ENCODE peak calls at places on chromosomes 6 and 20, in ten cellular contexts. L, B, V, S, M, H, F, G, C and O are unnamed samples.

GRCh38 chr20:35515949-35516645 is 13.4 kb downstream of the C20orf173 start:
- DNase-seq in L (no peak), B (no peak), V (no peak), S (no peak), M (no peak), H (no peak), F (no peak), G (no peak), C (no peak), O (no peak)

GRCh38 chr6:125906158-125906998 is 50.2 kb upstream of the HINT3 start:
- DNase-seq in L (no peak), B (no peak), V (peak; percentile 72), S (peak; percentile 34), M (peak; percentile 64), H (peak; percentile 46), F (no peak), G (no peak), C (no peak), O (no peak)

GRCh38 chr6:33276864-33277662 is at the start of gene B3GALT4:
- DNase-seq in L (peak; percentile 80), B (no peak), V (peak; percentile 96), S (peak; percentile 60), M (peak; percentile 93), H (peak; percentile 83), F (peak; percentile 48), G (no peak), C (peak; percentile 33), O (peak; percentile 90)

GRCh38 chr20:59746155-59746554 is 141.8 kb downstream of the PHACTR3 start:
- DNase-seq in L (no peak), B (no peak), V (no peak), S (no peak), M (no peak), H (no peak), F (no peak), G (no peak), C (no peak), O (no peak)

GRCh38 chr6:63554782-63555181 is 17.5 kb upstream of the LOC128125822 start:
- DNase-seq in L (no peak), B (no peak), V (no peak), S (no peak), M (no peak), H (no peak), F (no peak), G (no peak), C (no peak), O (no peak)

GRCh38 chr20:52943185-52943841 is 28.8 kb upstream of the TSHZ2 start:
- DNase-seq in L (no peak), B (no peak), V (no peak), S (no peak), M (no peak), H (no peak), F (no peak), G (no peak), C (no peak), O (no peak)

GRCh38 chr20:63417213-63418120 is 55.0 kb downstream of the KCNQ2 start:
- DNase-seq in L (no peak), B (no peak), V (no peak), S (no peak), M (no peak), H (no peak), F (no peak), G (no peak), C (no peak), O (no peak)

GRCh38 chr6:105326838-105327745 is 75.8 kb downstream of the PREP start:
- DNase-seq in L (peak; percentile 22), B (no peak), V (no peak), S (no peak), M (no peak), H (no peak), F (no peak), G (no peak), C (no peak), O (no peak)

GRCh38 chr6:168155821-168156741 is 77.1 kb upstream of the FRMD1 start:
- DNase-seq in L (no peak), B (no peak), V (peak; percentile 19), S (no peak), M (no peak), H (no peak), F (no peak), G (no peak), C (no peak), O (no peak)

GRCh38 chr6:33080127-33081089 is 4.6 kb downstream of the HLA-DPB1 start:
- DNase-seq in L (peak; percentile 60), B (peak; percentile 58), V (peak; percentile 93), S (no peak), M (peak; percentile 55), H (no peak), F (peak; percentile 31), G (peak; percentile 70), C (peak; percentile 35), O (no peak)

GRCh38 chr6:42140051-42140450 is 2.4 kb downstream of the C6orf132 start:
- DNase-seq in L (peak; percentile 21), B (no peak), V (no peak), S (no peak), M (peak; percentile 86), H (no peak), F (no peak), G (no peak), C (no peak), O (no peak)

GRCh38 chr6:160174681-160175080 is 53.1 kb downstream of the SLC22A1 start:
- DNase-seq in L (no peak), B (no peak), V (no peak), S (no peak), M (no peak), H (no peak), F (no peak), G (no peak), C (no peak), O (no peak)

DNA sequence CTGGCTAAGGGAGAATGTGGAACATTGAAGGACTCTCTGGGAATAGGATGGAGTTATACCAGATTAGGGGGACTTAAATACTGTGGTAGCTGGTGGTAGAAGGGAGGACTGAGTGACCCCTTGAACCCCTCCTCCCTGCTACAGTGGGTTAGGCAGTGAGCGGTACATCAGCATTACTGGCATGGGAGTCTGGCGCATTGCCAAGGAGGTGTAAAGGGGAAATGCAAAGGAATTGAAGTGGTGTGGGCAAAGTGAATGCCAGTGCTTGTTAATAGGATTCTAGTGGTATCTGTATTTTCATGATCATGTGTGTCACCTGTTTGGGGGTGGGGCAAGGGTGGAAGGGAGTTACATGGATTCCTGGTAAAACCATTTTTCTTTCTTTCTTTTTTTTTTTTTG is 60.1 kb downstream of the GFRA4 start:
- DNase-seq in L (no peak), B (no peak), V (no peak), S (no peak), M (no peak), H (no peak), F (no peak), G (no peak), C (no peak), O (no peak)
- H3K4me1 ChIP-seq in L (no peaks in the 10 kb centered on the region), B (no peaks in the 10 kb centered on the region), V (no peaks in the 10 kb centered on the region), S (no peaks in the 10 kb centered on the region), M (no peaks in the 10 kb centered on the region), H (no peaks in the 10 kb centered on the region), F (no peaks in the 10 kb centered on the region), G (no peaks in the 10 kb centered on the region), C (no peaks in the 10 kb centered on the region), O (no peaks in the 10 kb centered on the region)

GRCh38 chr20:48928832-48929725 is 7.6 kb downstream of the ARFGEF2 start:
- DNase-seq in L (no peak), B (no peak), V (no peak), S (no peak), M (no peak), H (no peak), F (no peak), G (no peak), C (no peak), O (no peak)

GRCh38 chr20:48926267-48926666 is 4.8 kb downstream of the ARFGEF2 start:
- DNase-seq in L (no peak), B (no peak), V (no peak), S (no peak), M (no peak), H (no peak), F (no peak), G (no peak), C (no peak), O (no peak)

GRCh38 chr20:48930035-48930434 is 8.5 kb downstream of the ARFGEF2 start:
- DNase-seq in L (no peak), B (no peak), V (no peak), S (no peak), M (no peak), H (no peak), F (no peak), G (no peak), C (no peak), O (no peak)

GRCh38 chr20:48924711-48925109 is 3.2 kb downstream of the ARFGEF2 start:
- DNase-seq in L (no peak), B (no peak), V (no peak), S (no peak), M (no peak), H (no peak), F (no peak), G (no peak), C (no peak), O (no peak)

DNA sequence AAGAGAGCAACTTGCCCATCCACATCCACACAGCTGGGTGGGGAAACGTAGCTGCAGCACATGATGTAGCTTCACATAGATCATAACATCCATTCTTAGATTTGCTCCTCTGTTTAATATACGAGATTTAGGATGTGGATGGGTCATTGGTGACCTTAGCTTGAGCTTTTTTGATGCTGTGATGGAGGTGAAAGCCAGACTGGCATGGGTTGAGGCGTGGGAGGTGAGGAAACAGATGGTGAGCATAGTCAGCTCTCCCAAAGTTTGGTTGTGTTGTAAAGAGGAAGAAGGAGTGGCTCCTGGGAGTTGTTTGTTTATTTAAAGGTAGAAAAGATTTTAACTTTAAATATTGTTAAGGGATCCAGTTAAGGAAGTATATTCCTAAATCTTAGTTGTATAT is 5.3 kb downstream of the ARFGEF2 start:
- DNase-seq in L (no peak), B (no peak), V (no peak), S (no peak), M (no peak), H (no peak), F (no peak), G (no peak), C (no peak), O (no peak)
- H3K4me1 ChIP-seq in L (peaks cover 55% of the 10 kb centered on the region), B (peaks cover 63% of the 10 kb centered on the region), V (peaks cover 2% of the 10 kb centered on the region), S (peaks cover 20% of the 10 kb centered on the region), M (peaks cover 95% of the 10 kb centered on the region), H (peaks cover 44% of the 10 kb centered on the region), F (peaks cover 46% of the 10 kb centered on the region), G (no peaks in the 10 kb centered on the region), C (peaks cover 37% of the 10 kb centered on the region), O (peaks cover 66% of the 10 kb centered on the region)

GRCh38 chr6:52887912-52888535 is 21.5 kb downstream of the GSTA3 start:
- DNase-seq in L (no peak), B (no peak), V (no peak), S (no peak), M (no peak), H (no peak), F (no peak), G (no peak), C (no peak), O (no peak)
- H3K4me1 ChIP-seq in L (no peaks in the 10 kb centered on the region), B (no peaks in the 10 kb centered on the region), V (no peaks in the 10 kb centered on the region), S (no peaks in the 10 kb centered on the region), M (no peaks in the 10 kb centered on the region), H (no peaks in the 10 kb centered on the region), F (no peaks in the 10 kb centered on the region), G (no peaks in the 10 kb centered on the region), C (no peaks in the 10 kb centered on the region), O (no peaks in the 10 kb centered on the region)

DNA sequence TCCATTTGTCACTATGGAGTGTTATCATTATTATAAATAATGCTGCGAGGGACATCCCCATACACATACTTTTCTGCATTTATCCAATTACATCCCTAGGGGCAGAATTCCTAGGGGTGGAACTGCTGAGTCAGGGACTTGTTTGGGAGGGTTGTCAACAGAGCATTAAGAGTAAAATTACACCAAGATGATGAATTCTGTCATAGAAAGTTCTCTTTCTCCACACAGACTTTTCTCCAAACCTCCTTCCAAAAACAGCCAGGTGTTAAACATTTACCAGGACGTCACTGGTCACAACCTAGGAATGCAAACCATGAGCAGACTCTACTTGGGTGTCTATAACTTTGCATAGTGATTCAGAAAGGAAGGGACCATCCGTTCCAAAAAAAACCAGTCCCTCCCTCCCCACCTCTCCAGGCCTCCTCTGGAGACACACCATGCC is 95.5 kb downstream of the PRND start:
- DNase-seq in L (no peak), B (no peak), V (no peak), S (no peak), M (no peak), H (no peak), F (no peak), G (no peak), C (no peak), O (no peak)
- H3K4me1 ChIP-seq in L (peaks cover 3% of the 10 kb centered on the region), B (peaks cover under 1% of the 10 kb centered on the region), V (no peaks in the 10 kb centered on the region), S (peaks cover 49% of the 10 kb centered on the region), M (peaks cover 32% of the 10 kb centered on the region), H (peaks cover 55% of the 10 kb centered on the region), F (peaks cover 7% of the 10 kb centered on the region), G (peaks cover 2% of the 10 kb centered on the region), C (peaks cover 8% of the 10 kb centered on the region), O (peaks cover 44% of the 10 kb centered on the region)